ENCODE peak calls at places on chromosomes 3 and 15, in five cellular contexts. T is A549, M is IMR-90, A is HepG2, X is K562. Q is an unnamed sample.

GRCh38 chr3:123636431-123636841 is 51.6 kb upstream of the HACD2 start:
- DNase-seq in X (peak), M (no peak), A (no peak), T (no peak), Q (no peak)

GRCh38 chr3:14150078-14150477 is 25.2 kb downstream of the TMEM43 start:
- DNase-seq in M (no peak), T (no peak), A (no peak), X (no peak), Q (no peak)

GRCh38 chr15:61556037-61556648 is 327.0 kb upstream of the RORA start:
- DNase-seq in T (no peak), X (no peak), A (peak), M (peak), Q (no peak)

GRCh38 chr3:15361494-15362214 is 29.3 kb upstream of the SH3BP5 start:
- DNase-seq in M (peak), T (no peak), X (no peak), A (no peak), Q (no peak)

GRCh38 chr15:64854041-64854440 is 12.3 kb downstream of the PLEKHO2 start:
- DNase-seq in T (no peak), X (no peak), M (no peak), A (no peak), Q (no peak)

GRCh38 chr3:160667452-160667851 is 9.5 kb upstream of the ARL14 start:
- DNase-seq in M (peak), A (no peak), T (peak), X (no peak), Q (no peak)

GRCh38 chr3:105277656-105278055 is 89.1 kb upstream of the ALCAM start:
- DNase-seq in M (peak), T (no peak), A (no peak), X (no peak), Q (no peak)

GRCh38 chr3:194265505-194265892 is 85.6 kb downstream of the CPN2 start:
- DNase-seq in M (peak), X (no peak), T (no peak), A (no peak), Q (no peak)

GRCh38 chr3:101148001-101148400 is 154.8 kb upstream of the ABI3BP start:
- DNase-seq in T (no peak), X (peak), M (no peak), A (no peak), Q (no peak)

GRCh38 chr3:13073042-13073906 is at the start of gene IQSEC1:
- DNase-seq in T (no peak), X (peak), A (no peak), M (peak), Q (peak)

GRCh38 chr15:41691471-41691870 is 31.3 kb downstream of the MGA start:
- DNase-seq in M (no peak), A (no peak), T (no peak), X (no peak), Q (no peak)

GRCh38 chr3:98057631-98058030 is 22.5 kb upstream of the GABRR3 start:
- DNase-seq in M (no peak), X (no peak), A (no peak), T (no peak), Q (no peak)

GRCh38 chr3:8500208-8500961 is 1.2 kb upstream of the LMCD1 start:
- DNase-seq in A (peak), T (peak), X (no peak), M (peak), Q (no peak)

GRCh38 chr3:53169045-53169831 is 8.2 kb downstream of the PRKCD start:
- DNase-seq in A (peak), X (no peak), T (no peak), M (no peak), Q (no peak)

GRCh38 chr15:74131618-74132191 is 1.3 kb downstream of the ISLR2 start:
- DNase-seq in T (no peak), X (no peak), A (no peak), M (no peak), Q (no peak)

GRCh38 chr15:36449662-36450145 is 129.7 kb upstream of the CDIN1 start:
- DNase-seq in X (peak), A (no peak), T (no peak), M (peak), Q (no peak)

GRCh38 chr3:25897019-25897418 is 107.1 kb downstream of the OXSM start:
- DNase-seq in A (peak), X (peak), T (peak), M (no peak), Q (peak)

GRCh38 chr3:144363856-144364255 is 392.2 kb downstream of the DIPK2A start:
- DNase-seq in X (no peak), A (no peak), M (no peak), T (no peak), Q (no peak)

GRCh38 chr3:16687206-16687605 is 82.0 kb upstream of the DAZL start:
- DNase-seq in T (no peak), X (no peak), A (no peak), M (no peak), Q (no peak)

GRCh38 chr3:54213910-54214309 is 91.6 kb downstream of the CACNA2D3 start:
- DNase-seq in T (peak), X (no peak), A (no peak), M (no peak), Q (no peak)

GRCh38 chr3:184154909-184155643 is at the start of gene DVL3:
- DNase-seq in A (peak), M (peak), T (peak), X (peak), Q (peak)

GRCh38 chr3:28973621-28974020 is 307.2 kb upstream of the RBMS3 start:
- DNase-seq in M (no peak), X (no peak), T (no peak), A (no peak), Q (no peak)

GRCh38 chr3:73499787-73500186 is 125.0 kb downstream of the PDZRN3 start:
- DNase-seq in T (no peak), X (no peak), A (no peak), M (no peak), Q (no peak)

GRCh38 chr3:195249057-195249770 is 21.7 kb downstream of the XXYLT1 start:
- DNase-seq in X (no peak), M (no peak), T (no peak), A (no peak), Q (no peak)

GRCh38 chr15:65767895-65768294 is 24.2 kb downstream of the DENND4A start:
- DNase-seq in X (no peak), M (no peak), A (no peak), T (no peak), Q (no peak)

GRCh38 chr15:65519781-65520299 is 2.4 kb upstream of the DPP8 start:
- DNase-seq in A (no peak), M (no peak), X (no peak), T (no peak), Q (no peak)

GRCh38 chr3:14266361-14266760 is 87.7 kb downstream of the LSM3 start:
- DNase-seq in T (no peak), A (no peak), X (no peak), M (peak), Q (no peak)

GRCh38 chr15:53307952-53308624 is 451.4 kb downstream of the WDR72 start:
- DNase-seq in M (no peak), A (no peak), X (no peak), T (peak), Q (no peak)

GRCh38 chr15:72797834-72798233 is 14.3 kb upstream of the ADPGK start:
- DNase-seq in M (no peak), A (peak), T (no peak), X (no peak), Q (no peak)

GRCh38 chr3:157280786-157281185 is 120.8 kb upstream of the CCNL1 start:
- DNase-seq in T (no peak), X (no peak), M (peak), A (no peak), Q (no peak)

GRCh38 chr3:157279237-157279636 is 119.3 kb upstream of the CCNL1 start:
- DNase-seq in X (no peak), A (no peak), M (no peak), T (no peak), Q (no peak)

GRCh38 chr3:157276801-157277200 is 116.9 kb upstream of the CCNL1 start:
- DNase-seq in A (no peak), X (no peak), T (no peak), M (no peak), Q (no peak)

GRCh38 chr3:157285966-157286365 is 126.0 kb upstream of the CCNL1 start:
- DNase-seq in M (no peak), X (no peak), A (no peak), T (no peak), Q (no peak)

GRCh38 chr3:157282261-157283191 is 122.6 kb upstream of the CCNL1 start:
- DNase-seq in A (no peak), X (no peak), M (peak), T (no peak), Q (no peak)
- TF ChIP-seq BHLHE40 in A (no peak), X (no peak), M (peak), T (no peak), Q (no peak)

GRCh38 chr3:45113625-45114050 is 32.5 kb downstream of the CDCP1 start:
- DNase-seq in T (no peak), A (no peak), X (no peak), M (peak), Q (no peak)
- TF ChIP-seq BHLHE40 in T (no peak), A (no peak), X (no peak), M (no peak), Q (no peak)

GRCh38 chr3:126050050-126050392 is 33.9 kb downstream of the SLC41A3 start:
- DNase-seq in X (no peak), M (no peak), A (no peak), T (no peak), Q (no peak)
- TF ChIP-seq BHLHE40 in X (no peak), M (no peak), A (no peak), T (no peak), Q (no peak)

GRCh38 chr15:69806287-69806915 is 291.3 kb downstream of the TLE3 start:
- DNase-seq in A (no peak), X (no peak), T (no peak), M (no peak), Q (no peak)
- TF ChIP-seq BHLHE40 in A (no peak), X (no peak), T (no peak), M (no peak), Q (no peak)

GRCh38 chr3:63975705-63976104 is 47.6 kb downstream of the PSMD6 start:
- DNase-seq in X (no peak), T (no peak), M (no peak), A (peak), Q (no peak)
- TF ChIP-seq BHLHE40 in X (no peak), T (no peak), M (no peak), A (no peak), Q (no peak)

DNA sequence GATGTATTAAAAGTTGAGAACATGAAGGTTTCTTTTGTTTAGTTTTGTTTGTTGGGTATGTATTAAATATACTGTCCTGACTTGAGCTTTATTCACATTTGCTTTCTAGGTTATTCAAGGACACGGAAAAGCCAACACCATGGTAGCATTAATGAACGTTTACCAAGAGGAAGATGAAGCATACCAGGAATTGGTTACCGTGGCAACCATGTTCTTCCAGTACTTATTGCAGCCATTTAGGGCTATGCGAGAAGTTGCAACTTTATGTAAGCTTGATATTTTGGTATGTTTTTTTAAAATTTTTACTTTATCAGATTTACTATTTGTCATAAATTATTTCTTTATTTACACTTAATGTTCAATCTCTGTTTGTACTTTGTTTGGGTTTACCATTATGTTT is 3.6 kb downstream of the WHAMM start:
- DNase-seq in A (no peak), T (no peak), M (no peak), X (no peak), Q (no peak)
- TF ChIP-seq BHLHE40 in A (no peak), T (no peak), M (no peak), X (no peak), Q (no peak)

DNA sequence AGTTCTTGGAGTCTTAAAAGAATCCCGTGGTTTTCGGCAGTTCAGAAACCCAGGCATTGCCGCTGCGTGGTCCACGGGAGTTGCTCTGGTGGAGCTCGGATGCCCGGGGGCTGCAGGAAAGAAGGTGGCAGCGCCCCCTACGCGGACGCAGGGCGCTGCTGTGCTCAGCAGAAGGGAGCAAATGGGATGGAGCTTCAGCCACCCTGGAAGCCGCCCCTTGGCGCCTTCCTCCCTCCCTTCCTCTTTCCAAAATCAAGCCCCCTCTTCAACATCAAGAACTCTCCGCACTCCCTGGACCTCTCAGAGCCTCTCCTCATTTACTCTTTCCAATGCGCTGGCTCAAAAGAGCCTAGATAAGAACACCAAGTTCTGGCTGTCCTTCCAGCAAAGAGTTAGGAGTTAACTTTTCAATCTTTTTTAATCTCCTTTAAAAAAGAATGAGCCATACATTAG is 880 bp upstream of the CHRNA7 start:
- DNase-seq in M (no peak), A (no peak), T (peak), X (no peak), Q (peak)
- TF ChIP-seq BHLHE40 in M (no peak), A (no peak), T (no peak), X (no peak), Q (no peak)

GRCh38 chr3:42306499-42306898 is 40.5 kb upstream of the CCK start:
- DNase-seq in M (no peak), X (no peak), A (no peak), T (no peak), Q (no peak)

GRCh38 chr3:42300778-42301177 is 34.8 kb upstream of the CCK start:
- DNase-seq in M (no peak), X (no peak), T (no peak), A (no peak), Q (no peak)

GRCh38 chr3:42301446-42302175 is 35.6 kb upstream of the CCK start:
- DNase-seq in T (no peak), M (no peak), A (no peak), X (no peak), Q (no peak)

GRCh38 chr3:42300013-42300412 is 34.0 kb upstream of the CCK start:
- DNase-seq in A (peak), M (peak), T (peak), X (no peak), Q (peak)

DNA sequence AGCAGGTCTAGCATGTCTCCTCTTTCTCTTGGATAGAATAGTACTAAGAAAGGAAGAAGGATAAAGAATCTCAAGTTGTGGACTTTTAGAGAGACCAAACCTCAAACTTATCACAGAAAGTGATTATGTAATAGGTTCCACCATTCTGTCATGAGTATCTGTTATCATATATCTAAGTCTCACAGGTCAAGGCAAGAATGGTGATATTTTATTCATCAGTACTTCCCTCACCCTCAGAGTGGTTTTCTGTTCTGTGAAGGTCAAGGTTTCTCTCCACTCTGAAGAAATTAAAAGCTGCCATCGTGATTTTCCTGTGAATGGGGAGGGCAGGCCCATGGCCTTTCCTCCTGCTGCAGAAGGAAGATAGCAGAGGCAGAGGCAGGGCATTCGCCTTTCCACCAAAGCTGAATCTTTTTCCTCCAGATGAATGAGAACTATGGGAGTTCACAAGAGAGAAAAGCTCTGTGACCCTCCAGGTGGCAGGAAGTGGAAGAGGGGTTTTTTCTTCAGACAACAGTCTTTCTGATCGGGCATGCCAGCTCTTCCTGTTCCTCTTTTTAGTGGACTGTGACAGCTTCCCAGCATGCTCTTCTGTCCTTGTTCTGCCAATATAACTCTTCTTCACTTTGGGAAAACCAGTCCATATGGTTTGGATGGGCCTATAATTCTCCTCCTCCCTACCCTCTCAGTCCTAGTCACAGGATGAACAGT is 37.1 kb upstream of the CCK start:
- DNase-seq in M (no peak), A (no peak), X (no peak), T (no peak), Q (no peak)
- TF ChIP-seq BHLHE40 in M (no peak), A (no peak), X (no peak), T (no peak), Q (no peak)

GRCh38 chr15:26806161-26806560 is 33.3 kb upstream of the GABRB3 start:
- DNase-seq in X (no peak), M (no peak), T (no peak), A (no peak), Q (no peak)
- TF ChIP-seq BHLHE40 in X (no peak), M (no peak), T (no peak), A (no peak), Q (no peak)

DNA sequence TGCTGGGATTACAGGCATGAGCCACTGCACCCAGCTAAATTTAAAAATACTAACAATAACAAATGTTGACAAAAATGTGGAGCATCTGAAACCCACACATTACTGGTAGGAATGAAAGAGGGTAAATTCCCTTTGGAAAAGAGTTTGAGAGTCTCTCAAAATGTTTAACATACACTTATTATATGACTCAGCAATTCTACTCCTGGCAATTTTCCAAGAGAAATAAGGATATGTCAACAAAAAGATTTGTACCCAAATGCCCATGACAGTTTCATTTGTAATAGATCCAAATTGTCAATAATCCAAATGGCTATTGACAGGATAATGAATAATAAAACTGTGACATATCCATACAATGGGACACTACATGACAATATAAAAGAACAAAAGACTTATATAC is 9.0 kb downstream of the HCLS1 start:
- DNase-seq in T (peak), X (no peak), M (no peak), A (peak), Q (no peak)
- TF ChIP-seq BHLHE40 in T (no peak), X (no peak), M (no peak), A (no peak), Q (no peak)